ENCODE peak calls at places on chromosome 15, in five cellular contexts. U is lung microvascular endothelial cell; P is stimulated activated CD4-positive, alpha-beta T cell treated with anti-CD3 and anti-CD28 coated beads, Interleukin-15, amount 100 ng/mL, for 48 hours; E is EH; G is mesothelial cell of epicardium. B is an unnamed sample.

GRCh38 chr15:74768771-74769342 is 13.0 kb upstream of the CSK start:
- DNase-seq in E (peak), P (no peak), U (peak), G (peak), B (no peak)

GRCh38 chr15:59622289-59622688 is 10.7 kb downstream of the GCNT3 start:
- DNase-seq in P (peak), E (peak), U (peak), G (no peak), B (no peak)

GRCh38 chr15:45429974-45430792 is 51.8 kb upstream of the GATM start:
- DNase-seq in P (peak), G (peak), E (peak), U (peak), B (no peak)

GRCh38 chr15:54099010-54099409 is 120.8 kb downstream of the UNC13C start:
- DNase-seq in G (no peak), U (no peak), P (no peak), E (no peak), B (no peak)

GRCh38 chr15:77042955-77043920 is 27.7 kb downstream of the TSPAN3 start:
- DNase-seq in U (no peak), E (no peak), P (no peak), G (no peak), B (no peak)

GRCh38 chr15:64193971-64194370 is 31.1 kb upstream of the PPIB start:
- DNase-seq in P (no peak), U (no peak), G (no peak), E (no peak), B (no peak)

GRCh38 chr15:48384616-48385015 is 53.4 kb downstream of the DUT start:
- DNase-seq in E (no peak), G (no peak), P (no peak), U (peak), B (no peak)

GRCh38 chr15:25410649-25411048 is 28.2 kb downstream of the UBE3A start:
- DNase-seq in P (no peak), U (peak), G (no peak), E (peak), B (no peak)

GRCh38 chr15:60004846-60005351 is 788 bp downstream of the FOXB1 start:
- DNase-seq in E (peak), P (no peak), U (peak), G (no peak), B (no peak)

GRCh38 chr15:39942101-39942752 is 8.3 kb downstream of the EIF2AK4 start:
- DNase-seq in P (no peak), U (no peak), G (no peak), E (peak), B (peak)

B was measured in AG04449.